ENCODE peak calls at places on chromosome 13, in six cellular contexts. J is H9, H is mammary epithelial cell, C is IMR-90, G is GM23338, K is HCT116. S is an unnamed sample.

GRCh38 chr13:106533940-106534843 is 1.3 kb downstream of the EFNB2 start:
- DNase-seq in J (no peak), K (no peak), H (peak; percentile 57), G (peak; percentile 56), C (peak; percentile 63), S (peak; percentile 64)

GRCh38 chr13:19818223-19818842 is 35.6 kb upstream of the PSPC1 start:
- DNase-seq in H (no peak), J (peak; percentile 94), C (no peak), K (peak; percentile 65), G (peak; percentile 92), S (peak; percentile 57)

GRCh38 chr13:64154514-64154913 is 2738.9 kb upstream of the PCDH20 start:
- DNase-seq in H (no peak), G (peak; percentile 16), K (peak; percentile 4), C (peak; percentile 40), J (no peak), S (no peak)

GRCh38 chr13:20514866-20515265 is 10.8 kb downstream of the CRYL1 start:
- DNase-seq in C (no peak), J (no peak), G (no peak), H (no peak), K (no peak), S (no peak)

GRCh38 chr13:114035583-114036501 is 62.0 kb upstream of the C13orf46 start:
- DNase-seq in G (no peak), K (no peak), C (peak; percentile 35), J (no peak), H (no peak), S (peak; percentile 28)

GRCh38 chr13:59425211-59425721 is 738.5 kb downstream of the DIAPH3 start:
- DNase-seq in J (no peak), C (peak; percentile 84), G (no peak), H (no peak), K (no peak), S (no peak)

GRCh38 chr13:85864963-85865530 is 65.8 kb upstream of the SLITRK6 start:
- DNase-seq in J (peak; percentile 31), K (peak; percentile 10), G (peak; percentile 78), C (peak; percentile 38), H (peak; percentile 28), S (peak; percentile 34)

GRCh38 chr13:51034906-51035305 is 76.2 kb downstream of the C13orf42 start:
- DNase-seq in J (no peak), C (no peak), G (no peak), K (no peak), H (no peak), S (peak; percentile 40)

GRCh38 chr13:30463820-30464495 is 1.8 kb downstream of the HMGB1 start:
- DNase-seq in H (peak; percentile 67), G (no peak), J (no peak), K (no peak), C (peak; percentile 50), S (peak; percentile 69)

GRCh38 chr13:33678906-33679657 is 138.9 kb upstream of the RFC3 start:
- DNase-seq in G (peak; percentile 1), K (no peak), J (no peak), C (peak; percentile 1), H (peak; percentile 94), S (peak; percentile 79)

GRCh38 chr13:44758595-44759221 is 182.6 kb upstream of the TSC22D1 start:
- DNase-seq in J (no peak), K (no peak), G (no peak), C (peak; percentile 98), H (peak; percentile 92), S (peak; percentile 58)

GRCh38 chr13:44762946-44763345 is 186.8 kb upstream of the TSC22D1 start:
- DNase-seq in G (no peak), C (peak; percentile 45), J (no peak), H (no peak), K (no peak), S (no peak)

GRCh38 chr13:44759222-44759721 is 183.1 kb upstream of the TSC22D1 start:
- DNase-seq in C (no peak), H (peak; percentile 48), K (no peak), G (no peak), J (no peak), S (peak; percentile 25)

GRCh38 chr13:44759723-44760360 is 183.7 kb upstream of the TSC22D1 start:
- DNase-seq in H (peak; percentile 61), C (peak; percentile 54), G (no peak), K (no peak), J (no peak), S (peak; percentile 54)

DNA sequence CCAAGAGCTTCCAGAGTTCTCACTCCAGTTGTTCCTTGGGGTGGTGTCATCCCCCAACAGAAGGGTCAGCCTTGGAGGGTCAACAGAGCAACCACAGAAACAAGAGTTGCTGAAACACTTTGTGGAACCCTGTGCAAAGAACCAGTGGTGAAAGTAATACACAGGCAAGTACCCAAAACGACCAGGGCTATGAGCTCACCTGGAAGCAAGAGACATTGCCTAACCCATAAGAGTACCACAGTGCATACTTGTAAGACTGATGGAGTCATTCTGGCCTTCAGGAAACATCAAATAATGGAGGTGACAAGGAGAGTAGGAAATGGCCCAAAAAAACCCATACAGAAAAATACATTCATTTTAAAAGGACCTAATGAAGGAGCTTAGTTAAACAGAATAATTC is 184.3 kb upstream of the TSC22D1 start:
- DNase-seq in J (no peak), G (no peak), K (no peak), C (no peak), H (peak; percentile 49), S (no peak)
- H3K4me1 ChIP-seq in J (no peaks in the 10 kb centered on the region), G (no peaks in the 10 kb centered on the region), K (peaks cover 6% of the 10 kb centered on the region), C (peaks cover 12% of the 10 kb centered on the region), H (peaks cover 64% of the 10 kb centered on the region), S (peaks cover 50% of the 10 kb centered on the region)

DNA sequence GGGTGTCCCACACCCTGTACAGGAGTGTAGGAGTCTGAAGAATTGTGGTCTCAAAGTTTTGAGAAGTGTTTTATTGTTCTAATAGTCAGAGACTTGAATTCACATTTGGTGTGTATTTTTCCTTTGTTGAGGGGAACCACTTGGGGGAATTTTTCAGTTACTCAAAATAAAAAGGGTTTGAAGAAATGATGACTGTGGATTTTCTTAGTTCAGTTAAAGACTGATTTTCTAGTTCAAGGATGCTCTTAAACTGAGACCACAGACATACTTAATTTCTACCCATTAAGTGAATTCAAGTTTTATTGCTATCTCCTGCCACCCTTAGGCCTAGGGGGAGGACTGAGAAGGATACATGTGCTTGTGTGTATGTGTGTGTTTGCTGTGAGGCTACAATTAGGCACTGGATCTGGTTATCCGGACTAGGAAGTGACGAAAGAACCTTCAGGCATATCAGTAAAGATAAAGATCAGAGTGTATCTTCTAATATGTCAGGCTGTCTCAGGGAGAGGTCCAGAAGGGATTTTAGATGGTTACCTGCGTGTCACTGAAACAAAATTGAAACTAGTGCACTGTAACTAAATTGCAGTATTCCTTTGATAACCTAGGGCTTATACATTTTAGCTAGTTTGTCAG is 234.9 kb upstream of the DACH1 start:
- DNase-seq in H (no peak), C (no peak), K (no peak), G (no peak), J (no peak), S (no peak)
- H2AFZ ChIP-seq in H (no peak overlapping the region), C (no peak overlapping the region), K (no peak overlapping the region), G (peak overlapping the region; percentile 87), J (no peak overlapping the region), S (no peak overlapping the region)

GRCh38 chr13:73119612-73120011 is 60.8 kb downstream of the KLF5 start:
- DNase-seq in C (no peak), K (no peak), G (no peak), H (no peak), J (no peak), S (no peak)
- H3K4me1 ChIP-seq in C (no peaks in the 10 kb centered on the region), K (peaks cover 15% of the 10 kb centered on the region), G (no peaks in the 10 kb centered on the region), H (no peaks in the 10 kb centered on the region), J (no peaks in the 10 kb centered on the region), S (no peaks in the 10 kb centered on the region)

GRCh38 chr13:48078251-48078656 is 16.6 kb downstream of the MED4 start:
- DNase-seq in H (peak; percentile 39), K (peak; percentile 13), J (no peak), C (no peak), G (peak; percentile 20), S (no peak)

GRCh38 chr13:48070942-48071341 is 24.0 kb downstream of the MED4 start:
- DNase-seq in J (no peak), K (no peak), C (no peak), H (no peak), G (no peak), S (no peak)

GRCh38 chr13:48072787-48073186 is 22.1 kb downstream of the MED4 start:
- DNase-seq in J (no peak), H (no peak), G (no peak), K (no peak), C (no peak), S (no peak)

GRCh38 chr13:48072304-48072703 is 22.6 kb downstream of the MED4 start:
- DNase-seq in C (no peak), G (no peak), J (no peak), H (peak; percentile 76), K (no peak), S (no peak)

GRCh38 chr13:48074006-48074405 is 20.9 kb downstream of the MED4 start:
- DNase-seq in K (no peak), J (no peak), C (no peak), G (no peak), H (no peak), S (no peak)
- H2AFZ ChIP-seq in K (no peak overlapping the region), J (no peak overlapping the region), C (no peak overlapping the region), G (no peak overlapping the region), H (no peak overlapping the region), S (no peak overlapping the region)